ENCODE peak calls at places on chromosomes 16 and 17, in nine cellular contexts. U, G, W, Q, V, H, K, F and M are unnamed samples.

GRCh38 chr17:32261521-32261792 is 4.2 kb upstream of the RHBDL3 start:
- DNase-seq in U (no peak), G (no peak), W (no peak), Q (no peak), V (no peak), H (no peak), K (no peak), F (no peak), M (no peak)

GRCh38 chr17:38728290-38728831 is 1.8 kb upstream of the CISD3 start:
- DNase-seq in U (no peak), G (no peak), W (no peak), Q (no peak), V (no peak), H (no peak), K (no peak), F (peak), M (peak)

GRCh38 chr17:15278381-15278780 is 13.3 kb upstream of the PMP22 start:
- DNase-seq in U (no peak), G (no peak), W (no peak), Q (no peak), V (no peak), H (no peak), K (no peak), F (no peak), M (no peak)

GRCh38 chr16:87404764-87405625 is 12.9 kb downstream of the MAP1LC3B start:
- DNase-seq in U (peak), G (no peak), W (peak), Q (no peak), V (no peak), H (no peak), K (no peak), F (no peak), M (no peak)

GRCh38 chr16:51556694-51557327 is 405.7 kb upstream of the SALL1 start:
- DNase-seq in U (no peak), G (no peak), W (no peak), Q (peak), V (peak), H (peak), K (no peak), F (no peak), M (no peak)

GRCh38 chr16:55225972-55226542 is 97.9 kb upstream of the IRX6 start:
- DNase-seq in U (no peak), G (no peak), W (no peak), Q (no peak), V (peak), H (no peak), K (no peak), F (no peak), M (no peak)

GRCh38 chr17:7014995-7015586 is 2.7 kb downstream of the RNASEK start:
- DNase-seq in U (no peak), G (no peak), W (no peak), Q (peak), V (peak), H (peak), K (no peak), F (peak), M (peak)

GRCh38 chr17:46758614-46759013 is 59.9 kb downstream of the WNT3 start:
- DNase-seq in U (no peak), G (no peak), W (no peak), Q (no peak), V (no peak), H (no peak), K (no peak), F (no peak), M (no peak)

GRCh38 chr17:21021208-21021803 is 21.5 kb downstream of the USP22 start:
- DNase-seq in U (no peak), G (no peak), W (no peak), Q (no peak), V (no peak), H (no peak), K (no peak), F (no peak), M (no peak)

GRCh38 chr16:80540516-80541305 is at the start of gene DYNLRB2:
- DNase-seq in U (peak), G (peak), W (peak), Q (peak), V (peak), H (peak), K (peak), F (no peak), M (peak)

GRCh38 chr17:35243459-35244204 is 760 bp downstream of the SLFN5 start:
- DNase-seq in U (peak), G (peak), W (peak), Q (peak), V (peak), H (peak), K (peak), F (peak), M (peak)

GRCh38 chr17:46819906-46820351 is 1.4 kb upstream of the WNT3 start:
- DNase-seq in U (no peak), G (no peak), W (no peak), Q (no peak), V (no peak), H (no peak), K (no peak), F (no peak), M (no peak)

GRCh38 chr17:8101721-8102120 is 14.2 kb upstream of the ALOX12B start:
- DNase-seq in U (no peak), G (no peak), W (no peak), Q (no peak), V (no peak), H (no peak), K (no peak), F (no peak), M (no peak)

GRCh38 chr17:17246879-17247278 is 9.9 kb upstream of the FLCN start:
- DNase-seq in U (no peak), G (no peak), W (no peak), Q (no peak), V (no peak), H (no peak), K (no peak), F (no peak), M (no peak)

GRCh38 chr17:9958586-9959281 is 53.7 kb upstream of the RCVRN start:
- DNase-seq in U (no peak), G (no peak), W (no peak), Q (no peak), V (no peak), H (no peak), K (no peak), F (no peak), M (no peak)

GRCh38 chr17:57274162-57274561 is 17.8 kb downstream of the MSI2 start:
- DNase-seq in U (no peak), G (no peak), W (no peak), Q (no peak), V (no peak), H (no peak), K (no peak), F (no peak), M (no peak)

GRCh38 chr16:30054959-30055553 is 10.5 kb upstream of the ALDOA start:
- DNase-seq in U (no peak), G (no peak), W (no peak), Q (no peak), V (peak), H (no peak), K (no peak), F (peak), M (no peak)

GRCh38 chr16:558298-559020 is 1.7 kb upstream of the PRR35 start:
- DNase-seq in U (no peak), G (no peak), W (peak), Q (no peak), V (no peak), H (no peak), K (no peak), F (no peak), M (no peak)

GRCh38 chr17:72726936-72727335 is 365.6 kb downstream of the SLC39A11 start:
- DNase-seq in U (no peak), G (no peak), W (no peak), Q (peak), V (no peak), H (no peak), K (no peak), F (peak), M (no peak)

GRCh38 chr16:80417706-80418105 is 123.1 kb upstream of the DYNLRB2 start:
- DNase-seq in U (no peak), G (no peak), W (no peak), Q (no peak), V (no peak), H (no peak), K (no peak), F (no peak), M (no peak)

GRCh38 chr16:64434526-64435069 is 687.3 kb downstream of the CDH11 start:
- DNase-seq in U (no peak), G (no peak), W (no peak), Q (no peak), V (no peak), H (no peak), K (no peak), F (no peak), M (no peak)

GRCh38 chr17:79476074-79476473 is 134.8 kb downstream of the RBFOX3 start:
- DNase-seq in U (no peak), G (no peak), W (no peak), Q (no peak), V (no peak), H (no peak), K (no peak), F (no peak), M (no peak)

GRCh38 chr17:66952031-66952524 is 12.4 kb upstream of the CACNG4 start:
- DNase-seq in U (peak), G (no peak), W (no peak), Q (peak), V (peak), H (peak), K (no peak), F (no peak), M (no peak)

GRCh38 chr16:20887207-20887606 is 13.0 kb downstream of the DCUN1D3 start:
- DNase-seq in U (no peak), G (no peak), W (no peak), Q (no peak), V (no peak), H (no peak), K (no peak), F (no peak), M (no peak)

GRCh38 chr17:9151091-9151490 is 129.8 kb downstream of the NTN1 start:
- DNase-seq in U (no peak), G (no peak), W (no peak), Q (no peak), V (no peak), H (no peak), K (no peak), F (no peak), M (no peak)

GRCh38 chr16:87437327-87437726 is 45.2 kb downstream of the MAP1LC3B start:
- DNase-seq in U (no peak), G (no peak), W (no peak), Q (no peak), V (no peak), H (no peak), K (no peak), F (no peak), M (no peak)

GRCh38 chr16:50282955-50283631 is 16.7 kb downstream of the ADCY7 start:
- DNase-seq in U (no peak), G (no peak), W (no peak), Q (no peak), V (no peak), H (no peak), K (no peak), F (no peak), M (no peak)

GRCh38 chr17:1644493-1645206 is 882 bp downstream of the SCARF1 start:
- DNase-seq in U (no peak), G (no peak), W (no peak), Q (no peak), V (peak), H (no peak), K (no peak), F (no peak), M (no peak)

GRCh38 chr17:59129814-59130213 is 23.1 kb upstream of the TRIM37 start:
- DNase-seq in U (no peak), G (no peak), W (no peak), Q (no peak), V (no peak), H (no peak), K (no peak), F (no peak), M (no peak)

GRCh38 chr17:35244345-35245195 is 1.7 kb downstream of the SLFN5 start:
- DNase-seq in U (peak), G (peak), W (peak), Q (peak), V (peak), H (peak), K (peak), F (peak), M (peak)

GRCh38 chr16:75195811-75196790 is 10.9 kb downstream of the CTRB2 start:
- DNase-seq in U (no peak), G (peak), W (no peak), Q (no peak), V (no peak), H (peak), K (no peak), F (no peak), M (no peak)

GRCh38 chr17:38724337-38724988 is 5.7 kb upstream of the CISD3 start:
- DNase-seq in U (peak), G (no peak), W (peak), Q (no peak), V (no peak), H (no peak), K (no peak), F (no peak), M (no peak)

GRCh38 chr16:66740533-66740932 is 10.9 kb downstream of the DYNC1LI2 start:
- DNase-seq in U (no peak), G (no peak), W (no peak), Q (no peak), V (no peak), H (no peak), K (no peak), F (no peak), M (no peak)

GRCh38 chr17:14747576-14747940 is 446.7 kb downstream of the HS3ST3B1 start:
- DNase-seq in U (no peak), G (no peak), W (no peak), Q (no peak), V (no peak), H (no peak), K (no peak), F (no peak), M (no peak)

GRCh38 chr16:10997485-10997884 is 53.1 kb downstream of the CLEC16A start:
- DNase-seq in U (no peak), G (no peak), W (no peak), Q (no peak), V (no peak), H (no peak), K (no peak), F (no peak), M (no peak)

GRCh38 chr16:50718061-50718760 is 23.7 kb upstream of the CYLD start:
- DNase-seq in U (no peak), G (no peak), W (no peak), Q (no peak), V (no peak), H (no peak), K (no peak), F (no peak), M (no peak)

GRCh38 chr16:29729116-29729521 is 16.7 kb downstream of the C16orf54 start:
- DNase-seq in U (no peak), G (no peak), W (no peak), Q (peak), V (no peak), H (no peak), K (no peak), F (no peak), M (no peak)

GRCh38 chr16:84992700-84993075 is 18.6 kb downstream of the ZDHHC7 start:
- DNase-seq in U (no peak), G (no peak), W (no peak), Q (no peak), V (no peak), H (no peak), K (no peak), F (no peak), M (no peak)
- H3K27ac ChIP-seq in U (no peak), G (peak), W (peak), Q (peak), V (no peak), H (no peak), K (peak), F (no peak), M (no peak)

GRCh38 chr17:68884888-68885287 is 70.3 kb downstream of the ABCA8 start:
- DNase-seq in U (no peak), G (no peak), W (no peak), Q (no peak), V (no peak), H (no peak), K (no peak), F (no peak), M (no peak)
- H3K27ac ChIP-seq in U (no peak), G (no peak), W (no peak), Q (no peak), V (no peak), H (no peak), K (no peak), F (no peak), M (no peak)

GRCh38 chr17:39750131-39751015 is 12.6 kb downstream of the GRB7 start:
- DNase-seq in U (no peak), G (no peak), W (no peak), Q (no peak), V (no peak), H (no peak), K (no peak), F (no peak), M (peak)
- H3K27ac ChIP-seq in U (no peak), G (peak), W (peak), Q (no peak), V (no peak), H (no peak), K (no peak), F (no peak), M (no peak)

GRCh38 chr17:48045270-48046001 is 2.7 kb upstream of the NFE2L1 start:
- DNase-seq in U (peak), G (no peak), W (no peak), Q (no peak), V (peak), H (no peak), K (no peak), F (no peak), M (no peak)

GRCh38 chr17:48043171-48043570 is 5.0 kb upstream of the NFE2L1 start:
- DNase-seq in U (no peak), G (no peak), W (no peak), Q (no peak), V (no peak), H (no peak), K (no peak), F (no peak), M (no peak)

GRCh38 chr17:48047113-48047740 is 932 bp upstream of the NFE2L1 start:
- DNase-seq in U (peak), G (no peak), W (no peak), Q (no peak), V (no peak), H (no peak), K (no peak), F (no peak), M (no peak)

GRCh38 chr17:48046296-48046695 is 1.9 kb upstream of the NFE2L1 start:
- DNase-seq in U (peak), G (no peak), W (no peak), Q (no peak), V (no peak), H (no peak), K (no peak), F (no peak), M (no peak)

GRCh38 chr17:48044851-48045250 is 3.3 kb upstream of the NFE2L1 start:
- DNase-seq in U (no peak), G (no peak), W (no peak), Q (no peak), V (no peak), H (no peak), K (no peak), F (no peak), M (no peak)
- H3K27ac ChIP-seq in U (no peak), G (peak), W (no peak), Q (no peak), V (no peak), H (no peak), K (no peak), F (no peak), M (no peak)

GRCh38 chr17:50051082-50051576 is 4.8 kb upstream of the ITGA3 start:
- DNase-seq in U (peak), G (no peak), W (no peak), Q (peak), V (peak), H (peak), K (no peak), F (peak), M (no peak)
- H3K27ac ChIP-seq in U (no peak), G (peak), W (no peak), Q (peak), V (peak), H (peak), K (no peak), F (no peak), M (no peak)

GRCh38 chr16:68255712-68256111 is 8.6 kb upstream of the SLC7A6 start:
- DNase-seq in U (no peak), G (no peak), W (no peak), Q (no peak), V (no peak), H (no peak), K (no peak), F (no peak), M (no peak)

GRCh38 chr16:68257906-68258800 is 6.2 kb upstream of the SLC7A6 start:
- DNase-seq in U (peak), G (no peak), W (peak), Q (peak), V (no peak), H (peak), K (no peak), F (no peak), M (no peak)

GRCh38 chr16:68257251-68257905 is 6.9 kb upstream of the SLC7A6 start:
- DNase-seq in U (no peak), G (no peak), W (no peak), Q (no peak), V (no peak), H (no peak), K (no peak), F (peak), M (no peak)

GRCh38 chr16:68259421-68259820 is 4.9 kb upstream of the SLC7A6 start:
- DNase-seq in U (peak), G (no peak), W (peak), Q (no peak), V (no peak), H (no peak), K (no peak), F (no peak), M (no peak)

DNA sequence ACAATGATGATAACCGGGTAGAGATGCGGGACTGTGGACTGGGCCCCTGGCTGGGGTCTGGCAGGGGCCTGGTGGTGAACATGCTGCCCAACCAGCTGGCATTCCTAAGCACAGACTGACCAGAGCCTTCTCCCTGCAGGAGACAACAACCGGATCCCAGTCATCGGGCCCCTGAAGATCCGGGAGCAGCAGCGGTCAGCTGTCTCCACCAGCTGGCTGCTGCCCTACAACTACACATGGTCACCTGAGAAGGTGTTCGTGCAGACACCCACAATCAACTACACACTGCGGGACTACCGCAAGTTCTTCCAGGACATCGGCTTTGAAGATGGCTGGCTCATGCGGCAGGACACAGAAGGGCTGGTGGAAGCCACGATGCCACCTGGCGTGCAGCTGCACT is 5.3 kb upstream of the SLC7A6 start:
- DNase-seq in U (no peak), G (no peak), W (no peak), Q (no peak), V (no peak), H (no peak), K (no peak), F (no peak), M (no peak)
- H3K27ac ChIP-seq in U (no peak), G (no peak), W (peak), Q (no peak), V (no peak), H (no peak), K (peak), F (peak), M (no peak)

DNA sequence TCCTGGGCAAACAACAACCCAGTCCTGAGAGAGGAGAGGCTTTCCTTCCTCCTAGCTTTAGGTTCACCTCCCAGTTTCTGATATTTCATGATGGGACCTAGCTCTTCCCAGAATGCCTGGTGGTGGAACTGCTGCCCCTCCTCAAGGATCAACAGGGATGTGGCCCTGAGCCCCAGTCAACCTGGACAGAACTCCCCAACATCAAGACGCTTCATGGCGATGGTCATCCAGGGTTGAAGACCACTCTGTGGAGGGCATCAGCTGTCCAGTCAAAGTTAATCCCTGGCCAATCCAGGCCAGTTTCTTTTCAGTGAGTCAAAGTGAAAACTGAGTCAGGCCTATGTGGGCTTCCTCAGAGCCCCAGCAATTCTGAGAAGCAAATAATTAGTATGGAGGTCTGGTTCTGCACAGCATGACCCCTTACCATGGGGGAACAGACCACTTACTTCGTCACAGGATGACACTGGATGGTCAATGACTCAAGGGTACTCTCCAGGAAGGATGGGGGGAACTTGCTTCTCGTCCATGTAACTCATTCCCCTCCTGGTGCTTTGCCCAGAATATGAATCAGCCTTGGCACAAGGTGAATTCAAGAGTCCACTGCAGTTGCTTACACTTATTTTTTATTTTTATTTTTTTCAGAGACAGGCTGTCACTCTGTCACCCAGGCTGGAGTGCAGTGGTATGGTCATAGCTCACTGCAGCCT is 14.7 kb upstream of the XYLT2 start:
- DNase-seq in U (peak), G (no peak), W (no peak), Q (peak), V (no peak), H (no peak), K (no peak), F (no peak), M (no peak)
- H3K27ac ChIP-seq in U (no peak), G (no peak), W (no peak), Q (no peak), V (no peak), H (no peak), K (no peak), F (no peak), M (no peak)